ENCODE peak calls at places on chromosomes 3 and 15, in four cellular contexts. B is HFFc6, T is glutamatergic neuron, X is lower leg skin. H is an unnamed sample.

GRCh38 chr15:25543156-25543555 is 104.3 kb upstream of the UBE3A start:
- DNase-seq in B (peak), T (no peak), X (no peak), H (no peak)

GRCh38 chr3:45095916-45096526 is 50.2 kb downstream of the CDCP1 start:
- DNase-seq in B (no peak), T (no peak), X (no peak), H (no peak)

GRCh38 chr15:74960286-74960685 is 3.7 kb upstream of the RPP25 start:
- DNase-seq in B (no peak), T (no peak), X (no peak), H (no peak)

GRCh38 chr15:58875343-58875742 is 58.1 kb downstream of the SLTM start:
- DNase-seq in B (no peak), T (no peak), X (no peak), H (no peak)

GRCh38 chr3:192750201-192750600 is 22.9 kb upstream of the FGF12 start:
- DNase-seq in B (no peak), T (no peak), X (no peak), H (no peak)

GRCh38 chr3:149658444-149659172 is 783 bp upstream of the WWTR1 start:
- DNase-seq in B (peak), T (peak), X (peak), H (peak)

GRCh38 chr3:41693799-41694198 is 268.1 kb downstream of the ULK4 start:
- DNase-seq in B (peak), T (no peak), X (no peak), H (no peak)

GRCh38 chr15:78910836-78911235 is 34.0 kb downstream of the CTSH start:
- DNase-seq in B (no peak), T (no peak), X (no peak), H (no peak)

GRCh38 chr3:97940034-97940433 is 32.2 kb downstream of the RIOX2 start:
- DNase-seq in B (no peak), T (no peak), X (no peak), H (no peak)

GRCh38 chr3:27532426-27532825 is 48.2 kb upstream of the SLC4A7 start:
- DNase-seq in B (no peak), T (no peak), X (peak), H (no peak)

GRCh38 chr15:42118650-42119531 is 24.5 kb upstream of the PLA2G4D start:
- DNase-seq in B (no peak), T (no peak), X (no peak), H (no peak)

GRCh38 chr15:100259266-100259665 is 82.5 kb downstream of the ADAMTS17 start:
- DNase-seq in B (no peak), T (no peak), X (peak), H (peak)

GRCh38 chr3:46538803-46539442 is 27.2 kb downstream of the LRRC2 start:
- DNase-seq in B (peak), T (no peak), X (peak), H (peak)

GRCh38 chr3:25854635-25855034 is 64.7 kb downstream of the OXSM start:
- DNase-seq in B (peak), T (no peak), X (no peak), H (no peak)

GRCh38 chr3:111859061-111859973 is at the start of gene PHLDB2:
- DNase-seq in B (peak), T (peak), X (peak), H (no peak)

GRCh38 chr3:129654126-129654525 is 47.6 kb upstream of the PLXND1 start:
- DNase-seq in B (peak), T (no peak), X (no peak), H (no peak)

GRCh38 chr3:11477286-11477935 is 166.3 kb downstream of the VGLL4 start:
- DNase-seq in B (peak), T (no peak), X (no peak), H (no peak)

H was measured in esophagus muscularis mucosa.